ENCODE peak calls at places on chromosomes 16 and 17, in ten cellular contexts. W is upper lobe of right lung; G is psoas muscle; L is GM23248; X is tibial nerve; F is naive thymus-derived CD4-positive, alpha-beta T cell; S is pancreas; V is cardiac muscle cell; H is stomach; T is PC-9. P is an unnamed sample. For H3K36me3, the result is how much of the 10 kb centered on the place peaks cover.

GRCh38 chr17:386145-386876 is 33.7 kb upstream of the RPH3AL start:
- DNase-seq in W (peak), G (peak), L (peak), X (peak), F (peak), S (peak), V (peak), H (peak), T (peak), P (peak)

GRCh38 chr17:75776399-75777242 is 8.0 kb upstream of the UNK start:
- DNase-seq in W (peak), G (no peak), L (peak), X (no peak), F (peak), S (no peak), V (no peak), H (no peak), T (no peak), P (peak)

GRCh38 chr17:21286066-21286770 is 1.7 kb downstream of the MAP2K3 start:
- DNase-seq in W (peak), G (peak), L (peak), X (peak), F (no peak), S (peak), V (peak), H (peak), T (peak), P (no peak)

GRCh38 chr17:43578699-43579569 is 32.8 kb upstream of the ETV4 start:
- DNase-seq in W (no peak), G (peak), L (peak), X (no peak), F (peak), S (no peak), V (no peak), H (no peak), T (peak), P (peak)

GRCh38 chr17:82548681-82549303 is 29.3 kb downstream of the FOXK2 start:
- DNase-seq in W (no peak), G (no peak), L (no peak), X (no peak), F (no peak), S (peak), V (no peak), H (no peak), T (no peak), P (no peak)

GRCh38 chr17:58960068-58960467 is 146.6 kb downstream of the TRIM37 start:
- DNase-seq in W (no peak), G (no peak), L (peak), X (no peak), F (peak), S (no peak), V (peak), H (no peak), T (peak), P (no peak)

GRCh38 chr16:3022697-3023414 is 886 bp downstream of the HCFC1R1 start:
- DNase-seq in W (no peak), G (peak), L (peak), X (no peak), F (no peak), S (peak), V (no peak), H (no peak), T (no peak), P (no peak)

GRCh38 chr17:82127704-82128103 is 29.7 kb upstream of the FASN start:
- DNase-seq in W (no peak), G (no peak), L (no peak), X (no peak), F (peak), S (no peak), V (no peak), H (no peak), T (no peak), P (peak)

GRCh38 chr16:379183-379960 is 2.4 kb downstream of the PGAP6 start:
- DNase-seq in W (peak), G (no peak), L (no peak), X (no peak), F (no peak), S (peak), V (no peak), H (peak), T (no peak), P (no peak)

GRCh38 chr16:75292691-75293090 is 41.3 kb upstream of the BCAR1 start:
- DNase-seq in W (no peak), G (no peak), L (peak), X (no peak), F (no peak), S (no peak), V (no peak), H (no peak), T (no peak), P (no peak)

GRCh38 chr17:33749171-33749570 is 456.1 kb upstream of the ASIC2 start:
- DNase-seq in W (no peak), G (no peak), L (no peak), X (no peak), F (no peak), S (peak), V (no peak), H (no peak), T (no peak), P (no peak)

DNA sequence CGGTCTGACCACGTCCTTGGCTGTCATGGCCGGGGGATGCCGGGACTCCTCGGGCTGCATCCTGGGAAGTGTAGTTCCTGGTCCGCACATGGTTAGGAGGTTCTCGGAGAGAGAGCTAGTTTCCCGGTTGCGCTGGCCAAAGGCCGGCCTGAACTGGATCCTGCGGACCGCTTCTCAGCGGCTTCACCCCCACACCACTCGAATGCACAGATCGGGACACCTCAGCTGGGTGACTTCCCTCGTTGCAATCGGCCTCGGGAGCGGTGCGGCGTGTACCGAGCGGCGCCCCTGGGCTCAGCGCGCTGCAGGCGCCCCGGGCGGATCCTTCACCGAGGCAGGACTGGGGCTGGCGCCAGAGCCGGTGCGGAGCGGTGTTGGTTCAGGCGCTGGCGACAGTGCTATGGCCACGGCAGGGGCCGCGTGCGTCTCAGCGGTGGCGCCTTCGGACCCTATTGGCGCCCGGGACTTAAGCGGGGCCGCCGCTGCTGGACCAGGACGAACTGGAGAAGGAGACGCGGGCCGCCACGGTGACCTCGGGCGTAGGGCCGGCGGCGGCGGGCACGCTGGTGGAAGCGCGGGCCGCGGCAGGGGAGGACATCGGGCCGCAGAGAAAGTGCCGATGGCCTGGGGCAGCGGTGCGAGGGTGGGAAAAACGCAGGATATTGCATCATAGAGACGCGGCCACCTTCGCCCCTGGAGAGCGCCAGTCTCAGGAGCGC is 11.5 kb downstream of the ZNF629 start:
- DNase-seq in W (peak), G (peak), L (peak), X (peak), F (peak), S (peak), V (peak), H (peak), T (peak), P (no peak)
- H3K36me3 ChIP-seq in W (under half), G (under half), L (under half), X (under half), F (under half), S (under half), V (under half), H (under half), T (under half), P (under half)

DNA sequence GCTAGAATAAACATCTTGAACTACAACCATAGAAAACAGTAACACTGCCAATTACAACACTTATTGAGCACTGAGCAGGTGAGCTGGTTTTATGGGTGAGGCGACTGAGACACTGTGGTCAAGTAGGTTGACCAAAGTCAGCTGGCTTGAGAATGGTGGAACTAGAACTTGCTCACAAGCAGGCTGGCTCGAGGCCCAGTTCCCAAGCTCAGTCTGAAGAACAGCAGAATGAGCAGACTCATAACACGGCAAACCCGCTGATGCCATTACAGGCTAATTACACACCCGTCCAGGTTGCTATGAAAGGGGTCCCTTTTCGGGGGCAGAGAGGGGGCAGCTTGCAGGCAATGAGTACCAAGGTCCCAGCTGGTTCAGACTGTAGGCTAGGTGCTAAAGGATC is 6.5 kb downstream of the ZZEF1 start:
- DNase-seq in W (peak), G (peak), L (no peak), X (no peak), F (no peak), S (no peak), V (no peak), H (peak), T (no peak), P (no peak)
- H3K4me3 ChIP-seq in W (no peak), G (no peak), L (no peak), X (no peak), F (no peak), S (no peak), V (no peak), H (no peak), T (no peak), P (no peak)

GRCh38 chr17:29086628-29087332 is 43.8 kb downstream of the PIPOX start:
- DNase-seq in W (no peak), G (no peak), L (no peak), X (no peak), F (no peak), S (no peak), V (no peak), H (no peak), T (no peak), P (no peak)

GRCh38 chr17:29090746-29091395 is 47.9 kb downstream of the PIPOX start:
- DNase-seq in W (no peak), G (no peak), L (no peak), X (no peak), F (no peak), S (peak), V (no peak), H (no peak), T (no peak), P (no peak)

GRCh38 chr17:29093090-29093871 is 50.3 kb downstream of the PIPOX start:
- DNase-seq in W (no peak), G (no peak), L (no peak), X (no peak), F (no peak), S (no peak), V (no peak), H (no peak), T (no peak), P (no peak)

GRCh38 chr17:29091591-29092291 is 48.8 kb downstream of the PIPOX start:
- DNase-seq in W (no peak), G (no peak), L (no peak), X (no peak), F (no peak), S (no peak), V (no peak), H (no peak), T (no peak), P (no peak)

GRCh38 chr17:29089601-29090044 is 46.7 kb downstream of the PIPOX start:
- DNase-seq in W (no peak), G (no peak), L (no peak), X (no peak), F (no peak), S (peak), V (no peak), H (no peak), T (no peak), P (no peak)
- H3K36me3 ChIP-seq in W (half or more), G (under half), L (under half), X (under half), F (under half), S (half or more), V (half or more), H (half or more), T (under half), P (half or more)

GRCh38 chr17:4810696-4811289 is 3.8 kb downstream of the PLD2 start:
- DNase-seq in W (no peak), G (peak), L (no peak), X (no peak), F (no peak), S (peak), V (no peak), H (no peak), T (no peak), P (no peak)

GRCh38 chr17:4806770-4807533 is at the start of gene PLD2:
- DNase-seq in W (peak), G (peak), L (peak), X (peak), F (peak), S (peak), V (peak), H (peak), T (peak), P (peak)

GRCh38 chr17:4806420-4806769 is 557 bp upstream of the PLD2 start:
- DNase-seq in W (no peak), G (no peak), L (no peak), X (no peak), F (no peak), S (no peak), V (no peak), H (no peak), T (peak), P (no peak)

GRCh38 chr17:4807534-4808377 is 804 bp downstream of the PLD2 start:
- DNase-seq in W (no peak), G (peak), L (peak), X (no peak), F (no peak), S (peak), V (peak), H (no peak), T (no peak), P (no peak)

DNA sequence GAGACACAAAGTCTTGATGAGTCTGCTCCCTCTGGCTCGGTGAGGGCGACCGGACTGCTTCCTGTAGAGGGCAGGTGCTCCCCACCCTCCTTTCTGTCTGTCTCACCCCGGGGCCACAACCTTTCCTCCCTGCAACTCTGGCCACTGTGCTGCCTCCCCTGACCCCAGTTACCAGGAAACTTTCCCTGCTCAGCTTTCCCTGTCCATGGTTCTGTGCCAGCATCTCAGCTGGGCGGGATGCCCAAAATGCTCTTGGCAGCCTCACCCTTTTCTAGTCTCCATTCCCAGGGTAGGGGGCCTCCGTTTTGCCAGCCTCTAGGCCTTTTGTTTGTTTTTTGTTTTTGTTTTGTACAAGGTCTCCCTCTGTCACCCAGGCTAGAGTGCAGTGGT is 1.4 kb downstream of the PLD2 start:
- DNase-seq in W (peak), G (peak), L (peak), X (no peak), F (no peak), S (peak), V (no peak), H (peak), T (no peak), P (no peak)
- H3K4me3 ChIP-seq in W (peak), G (peak), L (no peak), X (no peak), F (no peak), S (no peak), V (no peak), H (peak), T (no peak), P (no peak)

GRCh38 chr17:40637931-40638330 is 9.7 kb downstream of the SMARCE1 start:
- DNase-seq in W (no peak), G (no peak), L (no peak), X (no peak), F (no peak), S (no peak), V (no peak), H (no peak), T (no peak), P (no peak)

GRCh38 chr17:40629850-40630249 is 17.8 kb downstream of the SMARCE1 start:
- DNase-seq in W (no peak), G (no peak), L (no peak), X (no peak), F (no peak), S (no peak), V (no peak), H (no peak), T (no peak), P (no peak)

GRCh38 chr17:40632206-40632605 is 15.4 kb downstream of the SMARCE1 start:
- DNase-seq in W (no peak), G (no peak), L (no peak), X (no peak), F (no peak), S (no peak), V (no peak), H (no peak), T (no peak), P (no peak)

GRCh38 chr17:40633871-40634270 is 13.7 kb downstream of the SMARCE1 start:
- DNase-seq in W (no peak), G (no peak), L (peak), X (no peak), F (no peak), S (no peak), V (no peak), H (no peak), T (no peak), P (no peak)
- H3K36me3 ChIP-seq in W (half or more), G (under half), L (half or more), X (under half), F (under half), S (half or more), V (half or more), H (half or more), T (half or more), P (half or more)

DNA sequence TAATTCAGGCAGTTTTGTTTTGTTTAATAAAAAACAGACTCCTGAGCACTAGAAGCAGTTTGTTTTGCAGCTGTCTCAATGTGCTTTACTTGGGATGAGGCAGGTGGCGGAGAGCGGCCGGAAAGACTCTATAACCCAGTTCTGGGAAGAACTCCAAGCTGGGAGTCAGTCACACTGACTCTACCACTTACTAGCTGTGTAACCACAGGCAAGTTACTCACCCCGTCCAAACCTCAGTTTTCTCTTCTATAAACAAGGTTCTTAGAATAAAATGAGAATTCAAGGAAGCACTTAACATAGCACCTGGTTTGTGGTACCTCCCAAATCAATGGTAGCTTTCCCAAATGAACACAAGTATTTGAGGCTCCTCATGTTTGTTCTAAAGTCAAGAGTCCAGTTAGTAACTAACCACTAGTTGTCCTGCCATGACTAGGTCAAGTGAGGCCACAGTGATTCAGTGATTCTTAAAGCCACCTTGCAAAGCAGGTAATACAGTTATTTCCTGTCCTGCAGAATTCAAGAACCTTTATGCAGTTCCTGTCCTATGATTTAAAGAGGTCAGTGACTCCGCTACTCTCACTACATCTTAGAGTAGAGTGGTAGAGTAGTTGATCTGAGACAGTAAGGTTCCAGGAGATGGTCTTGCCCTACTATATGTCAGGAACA is 2.7 kb downstream of the TXNDC17 start:
- DNase-seq in W (no peak), G (no peak), L (peak), X (no peak), F (no peak), S (no peak), V (no peak), H (no peak), T (no peak), P (no peak)
- H3K4me3 ChIP-seq in W (no peak), G (no peak), L (peak), X (no peak), F (no peak), S (no peak), V (no peak), H (no peak), T (no peak), P (no peak)